ENCODE peak calls at places on chromosomes 2 and 18, in four cellular contexts. C is GM12878, B is A549, K is HepG2. Q is an unnamed sample. For H3K4me1, the result is how much of the 10 kb centered on the place peaks cover.

GRCh38 chr18:64260810-64261209 is 111.9 kb upstream of the LINC00305 start:
- DNase-seq in C (no peak), B (no peak), K (no peak), Q (no peak)

GRCh38 chr2:29295843-29296242 is 180.6 kb downstream of the CLIP4 start:
- DNase-seq in C (no peak), B (peak), K (no peak), Q (peak)

GRCh38 chr2:13522917-13523821 is 806.4 kb downstream of the TRIB2 start:
- DNase-seq in C (peak), B (no peak), K (no peak), Q (no peak)

GRCh38 chr18:76397631-76398030 is 97.4 kb downstream of the ZNF516 start:
- DNase-seq in C (no peak), B (no peak), K (no peak), Q (no peak)

GRCh38 chr2:171225989-171226388 is 65.3 kb upstream of the TLK1 start:
- DNase-seq in C (no peak), B (no peak), K (no peak), Q (no peak)

GRCh38 chr18:12769644-12770440 is 67.0 kb downstream of the PSMG2 start:
- DNase-seq in C (no peak), B (no peak), K (no peak), Q (no peak)

GRCh38 chr2:179483131-179483530 is 218.5 kb upstream of the SESTD1 start:
- DNase-seq in C (no peak), B (no peak), K (no peak), Q (no peak)

GRCh38 chr2:187453078-187453641 is 5.1 kb upstream of the CALCRL start:
- DNase-seq in C (no peak), B (peak), K (no peak), Q (no peak)

GRCh38 chr2:49251766-49252165 is 97.5 kb upstream of the FSHR start:
- DNase-seq in C (no peak), B (no peak), K (no peak), Q (no peak)

GRCh38 chr18:55552498-55553189 is 35.3 kb downstream of the TCF4 start:
- DNase-seq in C (no peak), B (no peak), K (no peak), Q (no peak)

GRCh38 chr2:39368846-39369245 is 68.2 kb downstream of the MAP4K3 start:
- DNase-seq in C (no peak), B (no peak), K (no peak), Q (no peak)

GRCh38 chr2:9764153-9764778 is 79.0 kb upstream of the TAF1B start:
- DNase-seq in C (no peak), B (no peak), K (no peak), Q (no peak)

GRCh38 chr2:12818416-12819097 is 101.8 kb downstream of the TRIB2 start:
- DNase-seq in C (no peak), B (no peak), K (no peak), Q (no peak)

GRCh38 chr2:164661349-164661748 is 40.1 kb upstream of the GRB14 start:
- DNase-seq in C (no peak), B (peak), K (no peak), Q (no peak)

GRCh38 chr2:28521663-28522062 is 25.8 kb downstream of the PLB1 start:
- DNase-seq in C (no peak), B (no peak), K (no peak), Q (peak)

GRCh38 chr2:40372586-40372985 is 79.3 kb downstream of the SLC8A1 start:
- DNase-seq in C (no peak), B (no peak), K (no peak), Q (no peak)

GRCh38 chr2:86238354-86238753 is 39.1 kb downstream of the MRPL35 start:
- DNase-seq in C (peak), B (no peak), K (no peak), Q (no peak)

GRCh38 chr2:160491922-160492371 is 1.7 kb downstream of the RBMS1 start:
- DNase-seq in C (no peak), B (peak), K (peak), Q (no peak)

GRCh38 chr2:144583741-144584453 is 64.0 kb upstream of the ZEB2 start:
- DNase-seq in C (no peak), B (peak), K (no peak), Q (no peak)

GRCh38 chr2:166573393-166573792 is 79.3 kb upstream of the SCN7A start:
- DNase-seq in C (no peak), B (no peak), K (peak), Q (no peak)

GRCh38 chr2:107772380-107772779 is 54.3 kb upstream of the RGPD4 start:
- DNase-seq in C (no peak), B (no peak), K (no peak), Q (no peak)

GRCh38 chr2:151051584-151052220 is 210.0 kb downstream of the RBM43 start:
- DNase-seq in C (no peak), B (peak), K (peak), Q (peak)

GRCh38 chr2:6922201-6922656 is 5.0 kb downstream of the RNF144A start:
- DNase-seq in C (no peak), B (peak), K (peak), Q (no peak)

GRCh38 chr2:217766356-217766755 is 236.4 kb downstream of the TNS1 start:
- DNase-seq in C (no peak), B (no peak), K (no peak), Q (no peak)

GRCh38 chr2:202950592-202950991 is 38.5 kb downstream of the CARF start:
- DNase-seq in C (no peak), B (no peak), K (no peak), Q (peak)

GRCh38 chr18:76528477-76529432 is 33.7 kb upstream of the ZNF516 start:
- DNase-seq in C (peak), B (no peak), K (peak), Q (no peak)

GRCh38 chr2:10432315-10433181 is 15.6 kb downstream of the ODC1 start:
- DNase-seq in C (no peak), B (no peak), K (no peak), Q (no peak)

GRCh38 chr18:76435321-76435989 is 59.6 kb downstream of the ZNF516 start:
- DNase-seq in C (no peak), B (no peak), K (no peak), Q (no peak)

GRCh38 chr2:61165946-61166345 is 4.0 kb downstream of the C2orf74 start:
- DNase-seq in C (no peak), B (no peak), K (no peak), Q (peak)

GRCh38 chr18:46167971-46168370 is 63.8 kb downstream of the HAUS1 start:
- DNase-seq in C (peak), B (no peak), K (no peak), Q (no peak)

GRCh38 chr2:162244559-162245031 is 1.4 kb upstream of the FAP start:
- DNase-seq in C (no peak), B (peak), K (no peak), Q (no peak)

GRCh38 chr2:236728916-236729670 is 159.5 kb downstream of the ACKR3 start:
- DNase-seq in C (no peak), B (no peak), K (peak), Q (no peak)

GRCh38 chr2:101253013-101253712 is 477 bp downstream of the CNOT11 start:
- DNase-seq in C (no peak), B (peak), K (no peak), Q (peak)

GRCh38 chr2:105751272-105751671 is 6.6 kb downstream of the NCK2 start:
- DNase-seq in C (no peak), B (no peak), K (no peak), Q (no peak)

GRCh38 chr2:82084679-82085392 is 1780.3 kb upstream of the LRRTM1 start:
- DNase-seq in C (no peak), B (no peak), K (no peak), Q (no peak)

GRCh38 chr2:20350753-20351554 is at the start of gene PUM2:
- DNase-seq in C (peak), B (peak), K (peak), Q (peak)

GRCh38 chr2:20349457-20350034 is 1.1 kb downstream of the PUM2 start:
- DNase-seq in C (no peak), B (peak), K (no peak), Q (no peak)

GRCh38 chr2:20350105-20350712 is 435 bp downstream of the PUM2 start:
- DNase-seq in C (no peak), B (no peak), K (peak), Q (peak)

GRCh38 chr2:20346565-20347127 is 4.0 kb downstream of the PUM2 start:
- DNase-seq in C (no peak), B (no peak), K (no peak), Q (no peak)

DNA sequence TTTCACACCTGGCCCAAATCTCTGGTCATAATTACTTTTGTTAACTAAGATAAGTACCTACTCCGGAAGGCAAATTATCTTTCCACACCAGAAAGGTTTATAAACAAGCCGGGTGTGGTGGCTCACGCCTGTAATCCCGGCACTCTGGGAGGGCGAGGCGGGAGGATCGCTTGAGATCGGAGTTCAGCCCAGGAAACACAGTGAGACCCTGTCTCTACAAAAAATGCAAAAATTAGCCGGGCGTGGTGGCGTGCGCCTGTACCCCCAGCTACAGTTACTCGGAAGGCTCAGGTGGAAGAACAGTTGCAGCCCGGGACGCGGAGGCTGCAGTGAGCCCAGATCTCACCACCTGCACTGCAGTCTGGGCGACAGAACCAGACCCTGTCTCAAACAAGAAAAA is 2.1 kb downstream of the PUM2 start:
- DNase-seq in C (no peak), B (no peak), K (no peak), Q (no peak)
- H3K4me1 ChIP-seq in C (under half), B (under half), K (half or more), Q (under half)

GRCh38 chr2:219658447-219658846 is 31.0 kb downstream of the SLC4A3 start:
- DNase-seq in C (no peak), B (no peak), K (no peak), Q (no peak)
- TF ChIP-seq CHD4 in C (no peak), B (no peak), K (no peak), Q (no peak)

GRCh38 chr2:23901966-23902942 is 24.7 kb downstream of the ATAD2B start:
- DNase-seq in C (no peak), B (no peak), K (no peak), Q (no peak)
- H3K4me1 ChIP-seq in C (under half), B (under half), K (under half), Q (under half)

GRCh38 chr18:44954256-44954655 is 273.6 kb downstream of the SETBP1 start:
- DNase-seq in C (no peak), B (no peak), K (no peak), Q (no peak)
- TF ChIP-seq CHD4 in C (no peak), B (no peak), K (no peak), Q (no peak)

DNA sequence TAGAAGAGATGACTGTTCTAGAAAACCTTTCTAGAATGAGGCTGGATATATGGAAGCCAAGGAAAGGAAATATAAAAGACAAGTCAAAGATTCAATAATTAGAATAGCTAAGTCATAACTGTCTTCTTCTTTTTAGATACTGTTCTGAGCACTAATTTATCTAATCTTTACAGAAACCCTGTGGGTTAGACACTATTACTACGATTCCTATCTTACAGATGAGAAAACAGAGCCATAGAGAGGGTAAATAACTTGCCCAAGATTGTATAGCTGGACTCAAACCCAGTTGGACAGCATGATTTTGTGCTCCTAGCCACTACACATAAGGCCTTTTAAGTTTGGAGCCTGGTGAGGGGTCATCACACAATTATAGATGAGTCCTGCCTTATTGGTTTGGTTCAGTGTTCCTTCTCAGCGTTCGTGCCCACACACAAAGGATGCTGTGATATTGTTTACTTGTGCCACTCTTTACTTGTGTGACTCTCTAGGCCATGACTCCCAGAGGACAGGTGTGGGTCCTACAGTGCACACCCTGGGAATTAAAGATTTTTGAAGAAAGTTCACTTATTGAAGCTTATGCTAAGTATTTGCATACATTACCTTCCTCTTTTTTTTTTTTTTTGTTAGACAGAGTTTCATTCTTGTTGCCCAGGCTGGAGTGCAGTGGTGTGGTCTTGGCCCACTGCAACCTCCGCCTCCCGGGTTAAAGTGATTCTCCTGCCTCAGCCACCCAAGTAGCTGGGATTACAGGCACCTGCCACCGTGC is 153.7 kb downstream of the PRKCE start:
- DNase-seq in C (no peak), B (no peak), K (no peak), Q (no peak)
- H3K4me1 ChIP-seq in C (under half), B (under half), K (under half), Q (under half)